ENCODE peak calls at places on chromosomes 11 and 22, in four cellular contexts. C is CD8-positive, alpha-beta T cell; M is cardiac muscle cell; H is cardiac fibroblast. B is an unnamed sample.
A peak's percentile ranks its signal among the peaks of the same experiment; 100 is the strongest.

GRCh38 chr11:75763846-75764245 is 4.7 kb upstream of the DGAT2 start:
- DNase-seq in C (no peak), M (no peak), H (no peak), B (no peak)

GRCh38 chr11:63764712-63765631 is 3.6 kb downstream of the ZFTA start:
- DNase-seq in C (no peak), M (peak; percentile 48), H (peak; percentile 57), B (peak; percentile 32)

GRCh38 chr11:123577081-123577598 is 77.3 kb downstream of the SCN3B start:
- DNase-seq in C (peak; percentile 24), M (peak; percentile 56), H (peak; percentile 54), B (peak; percentile 19)

GRCh38 chr11:124970925-124971324 is 16.9 kb downstream of the CCDC15 start:
- DNase-seq in C (no peak), M (peak; percentile 50), H (peak; percentile 39), B (peak; percentile 45)

GRCh38 chr11:71971676-71972075 is 27.0 kb upstream of the IL18BP start:
- DNase-seq in C (no peak), M (no peak), H (no peak), B (no peak)

GRCh38 chr22:26912985-26913384 is 255.6 kb downstream of the MIAT start:
- DNase-seq in C (no peak), M (no peak), H (no peak), B (no peak)

GRCh38 chr11:115141715-115142114 is 362.5 kb downstream of the CADM1 start:
- DNase-seq in C (no peak), M (no peak), H (no peak), B (no peak)

GRCh38 chr11:36622431-36623136 is 24.5 kb upstream of the RAG2 start:
- DNase-seq in C (no peak), M (peak; percentile 49), H (peak; percentile 36), B (peak; percentile 30)

GRCh38 chr11:1572200-1573076 is at the start of gene DUSP8:
- DNase-seq in C (peak; percentile 93), M (peak; percentile 84), H (peak; percentile 80), B (peak; percentile 86)

GRCh38 chr11:1573847-1574255 is 1.8 kb upstream of the DUSP8 start:
- DNase-seq in C (no peak), M (no peak), H (no peak), B (no peak)

GRCh38 chr11:1576825-1577224 is 4.8 kb upstream of the DUSP8 start:
- DNase-seq in C (no peak), M (no peak), H (no peak), B (no peak)

GRCh38 chr11:1573077-1573846 is 1.2 kb upstream of the DUSP8 start:
- DNase-seq in C (no peak), M (no peak), H (no peak), B (no peak)

GRCh38 chr11:1574256-1575242 is 2.5 kb upstream of the DUSP8 start:
- DNase-seq in C (peak; percentile 48), M (peak; percentile 47), H (peak; percentile 45), B (peak; percentile 39)
- H3K4me3 ChIP-seq in C (peak overlapping the region; percentile 57), M (peak overlapping the region; percentile 35), H (no peak overlapping the region), B (no peak overlapping the region)

GRCh38 chr11:90288207-90288821 is 65.5 kb upstream of the CHORDC1 start:
- DNase-seq in C (no peak), M (peak; percentile 9), H (peak; percentile 16), B (peak; percentile 8)
- TF ChIP-seq CTCF in C (peak; percentile 20), M (peak; percentile 27), H (peak; percentile 43), B (peak; percentile 48)

DNA sequence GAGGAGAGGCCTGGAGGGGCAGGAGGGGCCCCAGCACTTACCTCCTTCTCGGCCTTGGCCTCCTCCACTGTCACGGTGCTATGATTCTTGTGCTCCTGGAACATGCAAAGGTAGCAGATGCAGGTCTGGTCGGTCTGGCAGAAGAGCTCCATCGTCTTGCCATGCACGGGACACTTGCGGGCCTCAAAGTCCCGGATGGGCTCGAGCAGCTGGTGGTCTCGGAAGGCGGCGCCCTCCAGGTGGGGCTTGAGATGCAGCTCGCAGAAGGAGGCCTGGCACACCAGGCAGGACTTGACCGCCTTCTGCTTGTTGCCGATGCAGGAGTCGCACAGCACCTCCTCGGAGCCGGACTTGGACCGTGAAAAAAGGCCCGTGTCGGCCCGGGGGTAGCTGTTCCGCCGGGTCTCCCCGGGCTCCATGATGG is 714 bp downstream of the TRIM29 start:
- DNase-seq in C (no peak), M (no peak), H (no peak), B (no peak)
- H3K4me3 ChIP-seq in C (no peak overlapping the region), M (no peak overlapping the region), H (no peak overlapping the region), B (no peak overlapping the region)

DNA sequence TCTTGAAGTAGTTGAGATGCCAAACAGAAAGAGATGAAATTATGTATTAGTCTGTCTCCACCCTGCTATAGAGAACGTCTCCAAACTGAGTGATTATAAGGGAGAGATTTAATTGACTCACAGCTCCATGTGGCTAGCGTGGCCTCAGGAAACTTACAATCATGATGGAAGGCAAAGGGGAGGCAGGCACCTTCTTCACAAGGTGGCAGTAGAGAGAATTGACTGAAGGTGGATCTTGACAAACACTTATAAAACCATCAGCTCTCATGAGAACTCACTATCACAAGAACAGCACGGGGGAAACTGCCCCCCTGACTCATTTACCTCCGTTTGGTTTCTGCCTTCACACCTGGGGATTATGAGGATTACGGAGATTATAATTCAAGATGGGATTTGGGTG is 794.0 kb downstream of the CNTN5 start:
- DNase-seq in C (no peak), M (no peak), H (no peak), B (no peak)
- TF ChIP-seq CTCF in C (no peak), M (no peak), H (no peak), B (no peak)

DNA sequence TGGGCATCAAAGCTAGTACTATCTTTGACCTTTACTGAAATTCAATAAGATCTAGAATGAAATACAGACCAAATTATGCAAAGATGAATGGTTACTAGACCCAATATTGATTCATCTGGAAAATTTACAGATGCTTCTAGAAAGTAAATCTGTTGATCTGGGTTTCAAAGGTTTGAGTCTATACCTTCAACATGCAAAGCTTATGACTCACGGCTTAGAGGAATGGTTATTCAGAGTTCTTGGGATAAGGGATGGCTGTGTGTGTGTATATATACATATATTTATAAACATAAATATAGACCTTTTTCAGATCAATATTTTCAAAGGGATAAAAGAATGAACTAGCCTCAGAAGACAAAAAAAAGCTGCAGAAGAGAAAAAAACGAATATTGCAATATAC is 1.3 kb downstream of the SPTY2D1 start:
- DNase-seq in C (no peak), M (no peak), H (no peak), B (no peak)
- H3K4me3 ChIP-seq in C (peak overlapping the region; percentile 85), M (peak overlapping the region; percentile 91), H (peak overlapping the region; percentile 92), B (peak overlapping the region; percentile 93)

GRCh38 chr11:83816572-83817187 is 530.5 kb upstream of the CCDC90B start:
- DNase-seq in C (no peak), M (peak; percentile 41), H (peak; percentile 41), B (peak; percentile 32)
- TF ChIP-seq CTCF in C (peak; percentile 40), M (peak; percentile 60), H (peak; percentile 48), B (peak; percentile 55)

GRCh38 chr22:40462195-40462988 is 92.0 kb downstream of the SGSM3 start:
- DNase-seq in C (no peak), M (no peak), H (no peak), B (no peak)
- H3K4me3 ChIP-seq in C (peak overlapping the region; percentile 73), M (no peak overlapping the region), H (no peak overlapping the region), B (no peak overlapping the region)

B was measured in fibroblast of villous mesenchyme.